ENCODE peak calls at places on chromosomes 13 and 19, in four cellular contexts. C, K, O and B are unnamed samples.

GRCh38 chr13:112888238-112889111 is 80.5 kb upstream of the MCF2L start:
- DNase-seq in O (peak; percentile 66), C (no peak), K (no peak), B (no peak)

GRCh38 chr19:8395621-8396082 is 5.5 kb downstream of the RAB11B start:
- DNase-seq in K (no peak), O (no peak), C (peak; percentile 21), B (no peak)

GRCh38 chr13:30963794-30964193 is 31.3 kb downstream of the TEX26 start:
- DNase-seq in O (no peak), C (no peak), K (no peak), B (no peak)

GRCh38 chr13:34035676-34036325 is 217.9 kb downstream of the RFC3 start:
- DNase-seq in O (no peak), K (no peak), C (no peak), B (no peak)

GRCh38 chr19:31140717-31141116 is 208.5 kb downstream of the TSHZ3 start:
- DNase-seq in C (no peak), K (no peak), O (no peak), B (no peak)

GRCh38 chr13:80235559-80236296 is 105.2 kb downstream of the SPRY2 start:
- DNase-seq in O (no peak), C (no peak), K (no peak), B (no peak)

GRCh38 chr19:46955114-46955812 is 64.4 kb upstream of the NPAS1 start:
- DNase-seq in C (no peak), O (no peak), K (peak; percentile 74), B (no peak)

GRCh38 chr19:30373593-30373992 is 1.4 kb downstream of the ZNF536 start:
- DNase-seq in O (no peak), K (no peak), C (peak; percentile 81), B (peak; percentile 84)

GRCh38 chr13:65882810-65883209 is 1347.3 kb downstream of the PCDH9 start:
- DNase-seq in O (no peak), K (no peak), C (no peak), B (peak; percentile 0)

GRCh38 chr19:12788682-12789097 is 2.6 kb upstream of the JUNB start:
- DNase-seq in C (peak; percentile 59), O (peak; percentile 92), K (peak; percentile 59), B (peak; percentile 88)

GRCh38 chr19:47229674-47230121 is 1.3 kb downstream of the BBC3 start:
- DNase-seq in C (no peak), K (peak; percentile 37), O (no peak), B (peak; percentile 37)

GRCh38 chr19:16828990-16829821 is at the start of gene SIN3B:
- DNase-seq in O (peak; percentile 96), C (peak; percentile 90), K (peak; percentile 92), B (peak; percentile 97)

GRCh38 chr19:16025108-16026101 is 50.9 kb upstream of the TPM4 start:
- DNase-seq in O (peak; percentile 61), C (peak; percentile 82), K (peak; percentile 19), B (peak; percentile 61)

GRCh38 chr13:23506071-23506820 is 64.0 kb upstream of the TNFRSF19 start:
- DNase-seq in O (no peak), K (no peak), C (no peak), B (no peak)

GRCh38 chr13:97768134-97768533 is 185.3 kb upstream of the IPO5 start:
- DNase-seq in C (no peak), O (no peak), K (no peak), B (no peak)

GRCh38 chr19:55220525-55220924 is 8.0 kb downstream of the TMEM86B start:
- DNase-seq in C (peak; percentile 60), K (no peak), O (no peak), B (peak; percentile 66)

GRCh38 chr19:8324186-8325050 is 3.1 kb downstream of the RPS28 start:
- DNase-seq in C (peak; percentile 60), K (peak; percentile 21), O (no peak), B (peak; percentile 74)

GRCh38 chr19:57002195-57002601 is 117.6 kb upstream of the USP29 start:
- DNase-seq in K (no peak), O (no peak), C (no peak), B (no peak)

GRCh38 chr19:6674868-6675305 is 4.9 kb upstream of the TNFSF14 start:
- DNase-seq in C (peak; percentile 85), K (peak; percentile 97), O (peak; percentile 93), B (peak; percentile 79)

GRCh38 chr13:100458673-100459072 is 129.9 kb downstream of the GGACT start:
- DNase-seq in K (no peak), O (no peak), C (no peak), B (no peak)

GRCh38 chr19:31519216-31519615 is 170.0 kb upstream of the TSHZ3 start:
- DNase-seq in O (no peak), C (no peak), K (no peak), B (no peak)

GRCh38 chr13:74414458-74414857 is 280.3 kb upstream of the KLF12 start:
- DNase-seq in K (no peak), O (peak; percentile 75), C (no peak), B (no peak)

GRCh38 chr13:45385320-45385719 is 32.9 kb downstream of the SLC25A30 start:
- DNase-seq in O (no peak), K (no peak), C (no peak), B (no peak)

GRCh38 chr13:96141032-96141431 is 51.1 kb downstream of the HS6ST3 start:
- DNase-seq in C (no peak), K (peak; percentile 26), O (no peak), B (no peak)

GRCh38 chr19:5186293-5187050 is 154.1 kb downstream of the PTPRS start:
- DNase-seq in K (no peak), O (no peak), C (no peak), B (no peak)

GRCh38 chr19:45363861-45364459 is 6.4 kb downstream of the ERCC2 start:
- DNase-seq in K (no peak), C (no peak), O (no peak), B (peak; percentile 57)

GRCh38 chr13:98445340-98446233 is 131.3 kb downstream of the STK24 start:
- DNase-seq in C (peak; percentile 89), O (peak; percentile 93), K (peak; percentile 49), B (peak; percentile 96)

GRCh38 chr13:24183741-24184182 is 23.2 kb downstream of the SPATA13 start:
- DNase-seq in O (no peak), K (no peak), C (no peak), B (no peak)

GRCh38 chr13:113371061-113371460 is 7.1 kb upstream of the GRTP1 start:
- DNase-seq in K (no peak), C (no peak), O (no peak), B (peak; percentile 56)

GRCh38 chr13:73740681-73741080 is 393.5 kb downstream of the KLF12 start:
- DNase-seq in O (no peak), K (no peak), C (no peak), B (no peak)

GRCh38 chr13:21759503-21759902 is 88.6 kb downstream of the FGF9 start:
- DNase-seq in O (no peak), K (no peak), C (no peak), B (no peak)

GRCh38 chr13:50129923-50130685 is 114.9 kb downstream of the KCNRG start:
- DNase-seq in K (no peak), O (peak; percentile 83), C (peak; percentile 64), B (peak; percentile 82)

GRCh38 chr19:1455336-1456120 is 5.6 kb downstream of the APC2 start:
- DNase-seq in C (peak; percentile 98), O (no peak), K (peak; percentile 94), B (peak; percentile 99)

GRCh38 chr19:34365463-34366401 is 736 bp downstream of the GPI start:
- DNase-seq in O (peak; percentile 86), K (no peak), C (peak; percentile 36), B (peak; percentile 75)

GRCh38 chr19:10961073-10961762 is 388 bp downstream of the SMARCA4 start:
- DNase-seq in C (peak; percentile 57), K (peak; percentile 32), O (no peak), B (peak; percentile 95)

GRCh38 chr19:3320853-3321252 is 45.5 kb upstream of the NFIC start:
- DNase-seq in O (no peak), C (no peak), K (no peak), B (no peak)

DNA sequence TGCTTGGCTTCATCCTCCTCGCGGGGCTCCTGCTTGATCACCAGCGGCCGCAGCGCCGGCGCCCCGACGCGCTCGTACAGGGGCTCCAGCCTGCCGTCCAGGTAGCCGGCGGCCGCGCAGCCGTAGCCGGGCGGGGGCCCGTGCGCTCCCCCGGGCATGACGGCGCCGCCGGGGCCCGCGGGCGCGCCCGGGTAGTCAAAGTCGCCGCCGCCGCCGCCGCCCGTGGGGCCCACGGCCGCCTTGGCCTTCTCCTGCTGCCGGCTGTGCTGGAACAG is 497 bp downstream of the CEBPA start:
- DNase-seq in K (no peak), C (no peak), O (no peak), B (no peak)
- H3K27me3 ChIP-seq in K (peaks cover 66% of the 10 kb centered on the region), C (peaks cover 18% of the 10 kb centered on the region), O (no peaks in the 10 kb centered on the region), B (peaks cover 44% of the 10 kb centered on the region)

GRCh38 chr13:79030513-79030912 is 371.6 kb upstream of the OBI1 start:
- DNase-seq in O (no peak), K (no peak), C (no peak), B (no peak)
- H3K27me3 ChIP-seq in O (no peaks in the 10 kb centered on the region), K (no peaks in the 10 kb centered on the region), C (no peaks in the 10 kb centered on the region), B (no peaks in the 10 kb centered on the region)

GRCh38 chr13:27830010-27830409 is 37.7 kb downstream of the GSX1 start:
- DNase-seq in C (peak; percentile 81), O (peak; percentile 92), K (peak; percentile 35), B (peak; percentile 95)
- H3K27me3 ChIP-seq in C (peaks cover 33% of the 10 kb centered on the region), O (no peaks in the 10 kb centered on the region), K (no peaks in the 10 kb centered on the region), B (peaks cover 69% of the 10 kb centered on the region)

GRCh38 chr13:78603240-78603947 is at the start of gene POU4F1:
- DNase-seq in O (peak; percentile 85), C (peak; percentile 93), K (peak; percentile 72), B (peak; percentile 94)
- H3K27me3 ChIP-seq in O (peaks cover 22% of the 10 kb centered on the region), C (peaks cover 92% of the 10 kb centered on the region), K (no peaks in the 10 kb centered on the region), B (peaks cover 97% of the 10 kb centered on the region)

DNA sequence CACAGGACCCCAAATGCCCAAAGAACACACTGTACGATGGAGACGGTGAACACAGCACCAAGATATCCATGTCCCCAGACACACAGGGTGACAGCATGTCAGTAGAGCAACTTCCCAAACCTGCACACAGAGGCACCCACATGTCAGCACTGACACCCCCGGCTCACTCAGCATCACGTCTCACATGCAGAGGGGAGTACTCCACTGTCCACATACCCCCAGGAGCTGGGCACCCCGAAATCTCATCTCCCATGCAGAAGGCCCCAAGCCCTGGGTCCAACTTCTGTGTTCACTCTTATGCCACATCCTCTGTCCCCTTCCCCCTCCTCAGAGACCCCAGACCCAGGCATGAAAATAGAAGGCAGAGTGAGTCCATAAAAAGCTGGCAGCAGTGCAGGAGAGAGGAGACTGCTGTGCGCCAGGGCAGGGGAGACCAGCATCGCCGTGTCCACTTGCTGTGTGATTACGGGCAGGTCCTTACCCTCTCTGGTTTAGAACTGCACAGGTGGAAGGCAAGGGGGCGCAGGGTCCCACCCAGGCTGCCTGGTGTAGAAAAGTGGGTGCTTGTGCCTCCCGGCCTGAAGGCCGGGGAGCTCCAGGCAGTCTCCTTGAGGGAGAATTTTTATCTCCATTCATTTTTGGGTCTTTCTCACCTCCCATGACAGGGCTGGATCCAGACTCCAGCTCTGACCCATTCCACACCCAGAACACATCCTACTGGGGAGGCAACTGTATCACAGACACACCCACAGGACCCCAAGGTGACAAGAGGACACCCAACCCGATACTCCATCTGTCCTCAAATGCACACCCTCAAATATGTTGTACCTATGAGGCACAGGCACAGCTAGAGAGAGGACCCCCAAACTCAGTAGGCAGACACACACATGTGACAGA is 17.0 kb downstream of the ERFL start:
- DNase-seq in O (no peak), C (no peak), K (no peak), B (no peak)
- H3K27me3 ChIP-seq in O (peaks cover 3% of the 10 kb centered on the region), C (peaks cover 57% of the 10 kb centered on the region), K (peaks cover 53% of the 10 kb centered on the region), B (peaks cover 70% of the 10 kb centered on the region)

DNA sequence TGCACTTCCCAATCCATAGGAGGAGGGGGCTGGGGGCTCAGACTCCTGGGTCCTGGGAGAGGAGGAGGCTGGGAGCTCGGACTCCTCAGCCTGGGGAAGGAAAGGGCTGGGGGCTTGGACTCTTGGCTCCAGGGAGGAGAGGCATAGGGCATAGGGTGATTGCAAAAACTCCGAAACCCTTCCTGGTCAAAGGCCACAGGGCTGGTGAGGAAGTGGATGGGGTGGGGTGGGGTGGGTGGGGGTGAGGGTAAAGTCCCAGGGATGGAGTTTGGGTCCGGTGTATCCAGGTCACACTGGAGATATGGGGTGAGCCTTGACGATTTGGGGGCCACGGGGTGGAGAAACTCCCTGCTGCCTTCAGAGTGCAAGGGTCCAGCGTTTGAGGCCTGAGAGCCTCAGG is 2.8 kb downstream of the MYH14 start:
- DNase-seq in C (no peak), K (no peak), O (no peak), B (no peak)
- H3K27me3 ChIP-seq in C (no peaks in the 10 kb centered on the region), K (peaks cover 70% of the 10 kb centered on the region), O (no peaks in the 10 kb centered on the region), B (peaks cover 21% of the 10 kb centered on the region)